ENCODE peak calls at places on chromosomes 1 and 21, in four cellular contexts. One of them, this sample, is unnamed.

GRCh38 chr1:169090308-169090899 is 16.1 kb upstream of the ATP1B1 start:
- DNase-seq in substantia nigra: no peak
- DNase-seq in psoas muscle: no peak
- DNase-seq in Karpas-422: no peak
- DNase-seq in this sample: no peak

GRCh38 chr1:199040499-199040898 is 401.7 kb downstream of the PTPRC start:
- DNase-seq in substantia nigra: no peak
- DNase-seq in psoas muscle: no peak
- DNase-seq in Karpas-422: no peak
- DNase-seq in this sample: no peak

GRCh38 chr1:20481643-20482498 is 4.1 kb downstream of the CAMK2N1 start:
- DNase-seq in substantia nigra: no peak
- DNase-seq in psoas muscle: no peak
- DNase-seq in Karpas-422: no peak
- DNase-seq in this sample: no peak

GRCh38 chr1:9280015-9280860 is 12.5 kb upstream of the SPSB1 start:
- DNase-seq in substantia nigra: no peak
- DNase-seq in psoas muscle: peak; percentile 88
- DNase-seq in Karpas-422: no peak
- DNase-seq in this sample: peak; percentile 92

GRCh38 chr1:56758135-56758534 is 61.1 kb downstream of the FYB2 start:
- DNase-seq in substantia nigra: no peak
- DNase-seq in psoas muscle: peak; percentile 59
- DNase-seq in Karpas-422: no peak
- DNase-seq in this sample: peak; percentile 7

GRCh38 chr1:103333141-103333540 is 192.4 kb upstream of the RNPC3 start:
- DNase-seq in substantia nigra: no peak
- DNase-seq in psoas muscle: no peak
- DNase-seq in Karpas-422: no peak
- DNase-seq in this sample: no peak

GRCh38 chr1:98402860-98403259 is 258.7 kb upstream of the SNX7 start:
- DNase-seq in substantia nigra: no peak
- DNase-seq in psoas muscle: no peak
- DNase-seq in Karpas-422: no peak
- DNase-seq in this sample: no peak

GRCh38 chr1:174169342-174169741 is 10.0 kb downstream of the RABGAP1L start:
- DNase-seq in substantia nigra: no peak
- DNase-seq in psoas muscle: no peak
- DNase-seq in Karpas-422: no peak
- DNase-seq in this sample: no peak

GRCh38 chr1:201543871-201544521 is 5.1 kb downstream of the NAV1 start:
- DNase-seq in substantia nigra: no peak
- DNase-seq in psoas muscle: no peak
- DNase-seq in Karpas-422: peak; percentile 20
- DNase-seq in this sample: peak; percentile 43

GRCh38 chr1:39295901-39296300 is 91.4 kb downstream of the MACF1 start:
- DNase-seq in substantia nigra: no peak
- DNase-seq in psoas muscle: no peak
- DNase-seq in Karpas-422: no peak
- DNase-seq in this sample: no peak

GRCh38 chr1:91712981-91713841 is 172.7 kb downstream of the TGFBR3 start:
- DNase-seq in substantia nigra: no peak
- DNase-seq in psoas muscle: peak; percentile 77
- DNase-seq in Karpas-422: no peak
- DNase-seq in this sample: no peak

GRCh38 chr1:117499071-117499470 is 106.8 kb upstream of the TENT5C start:
- DNase-seq in substantia nigra: no peak
- DNase-seq in psoas muscle: no peak
- DNase-seq in Karpas-422: no peak
- DNase-seq in this sample: no peak

GRCh38 chr1:64920936-64921589 is 45.3 kb downstream of the JAK1 start:
- DNase-seq in substantia nigra: no peak
- DNase-seq in psoas muscle: no peak
- DNase-seq in Karpas-422: no peak
- DNase-seq in this sample: no peak

GRCh38 chr1:64915381-64916274 is 50.7 kb downstream of the JAK1 start:
- DNase-seq in substantia nigra: no peak
- DNase-seq in psoas muscle: no peak
- DNase-seq in Karpas-422: no peak
- DNase-seq in this sample: no peak

GRCh38 chr1:64913361-64914015 is 52.9 kb downstream of the JAK1 start:
- DNase-seq in substantia nigra: no peak
- DNase-seq in psoas muscle: no peak
- DNase-seq in Karpas-422: no peak
- DNase-seq in this sample: no peak

GRCh38 chr1:64917907-64918306 is 48.4 kb downstream of the JAK1 start:
- DNase-seq in substantia nigra: no peak
- DNase-seq in psoas muscle: no peak
- DNase-seq in Karpas-422: no peak
- DNase-seq in this sample: no peak

DNA sequence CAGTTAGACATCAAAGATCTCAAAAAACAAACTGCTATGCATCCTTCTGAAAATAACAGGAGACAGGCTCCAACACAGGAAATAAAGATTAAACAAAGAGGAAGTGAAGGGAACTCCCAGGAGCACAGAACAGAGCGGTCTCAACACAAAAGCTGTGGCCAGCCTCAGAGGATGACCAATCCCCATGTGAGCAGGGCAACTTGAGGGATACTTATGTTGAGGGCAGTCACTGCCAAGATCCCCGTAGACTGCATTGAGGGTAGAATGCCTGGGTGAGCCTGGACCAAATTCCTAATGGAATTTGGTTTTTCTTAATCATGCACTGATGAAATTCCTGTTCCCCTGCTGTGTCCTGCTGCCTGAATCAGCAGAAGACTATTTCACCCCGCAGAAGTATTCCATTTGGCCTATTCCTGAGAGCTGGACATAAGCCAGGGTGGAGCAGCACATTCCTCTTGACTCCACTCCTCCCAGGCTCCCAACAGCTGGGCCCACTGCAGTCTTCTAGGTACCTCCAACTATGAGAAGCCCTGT is 49.0 kb downstream of the JAK1 start:
- DNase-seq in substantia nigra: no peak
- DNase-seq in psoas muscle: peak; percentile 72
- DNase-seq in Karpas-422: no peak
- DNase-seq in this sample: peak; percentile 79
- H3K27ac ChIP-seq in substantia nigra: no peak overlapping the region
- H3K27ac ChIP-seq in psoas muscle: peak overlapping the region; percentile 44
- H3K27ac ChIP-seq in Karpas-422: no peak overlapping the region
- H3K27ac ChIP-seq in this sample: no peak overlapping the region

GRCh38 chr1:234862360-234862943 is 252.5 kb upstream of the IRF2BP2 start:
- DNase-seq in substantia nigra: no peak
- DNase-seq in psoas muscle: no peak
- DNase-seq in Karpas-422: no peak
- DNase-seq in this sample: no peak
- H3K27ac ChIP-seq in substantia nigra: peak overlapping the region; percentile 87
- H3K27ac ChIP-seq in psoas muscle: peak overlapping the region; percentile 67
- H3K27ac ChIP-seq in Karpas-422: no peak overlapping the region
- H3K27ac ChIP-seq in this sample: no peak overlapping the region

DNA sequence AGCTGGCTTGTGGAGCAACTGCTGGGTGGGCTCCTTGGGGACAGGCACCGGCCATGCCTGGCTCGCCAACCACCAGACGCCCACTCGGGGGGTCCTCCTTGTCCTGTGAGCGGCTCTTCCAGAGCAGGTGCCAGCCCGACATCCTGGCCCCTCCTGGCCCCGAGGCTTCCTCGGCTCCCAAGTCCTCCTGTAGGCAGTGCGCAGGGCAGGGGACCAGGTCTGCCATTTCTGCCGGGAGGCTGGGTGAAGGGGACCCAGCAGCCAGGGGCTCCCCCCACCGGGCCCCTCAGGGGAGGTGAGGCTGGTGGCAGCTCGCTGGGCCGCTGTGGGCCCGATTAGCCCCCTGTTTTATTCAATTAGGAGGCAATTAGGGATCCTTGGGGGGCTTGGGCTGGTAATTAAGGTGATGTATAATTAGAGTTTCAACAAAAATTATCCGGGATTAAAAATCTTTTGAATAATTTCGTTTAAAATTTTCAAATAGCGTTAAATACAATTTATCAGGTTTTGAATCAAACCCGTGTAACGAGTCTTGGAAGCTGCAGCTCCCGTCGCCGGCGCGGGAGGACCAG is 4.0 kb downstream of the PRDM16 start:
- DNase-seq in substantia nigra: no peak
- DNase-seq in psoas muscle: no peak
- DNase-seq in Karpas-422: no peak
- DNase-seq in this sample: no peak
- H3K27ac ChIP-seq in substantia nigra: no peak overlapping the region
- H3K27ac ChIP-seq in psoas muscle: no peak overlapping the region
- H3K27ac ChIP-seq in Karpas-422: no peak overlapping the region
- H3K27ac ChIP-seq in this sample: no peak overlapping the region

DNA sequence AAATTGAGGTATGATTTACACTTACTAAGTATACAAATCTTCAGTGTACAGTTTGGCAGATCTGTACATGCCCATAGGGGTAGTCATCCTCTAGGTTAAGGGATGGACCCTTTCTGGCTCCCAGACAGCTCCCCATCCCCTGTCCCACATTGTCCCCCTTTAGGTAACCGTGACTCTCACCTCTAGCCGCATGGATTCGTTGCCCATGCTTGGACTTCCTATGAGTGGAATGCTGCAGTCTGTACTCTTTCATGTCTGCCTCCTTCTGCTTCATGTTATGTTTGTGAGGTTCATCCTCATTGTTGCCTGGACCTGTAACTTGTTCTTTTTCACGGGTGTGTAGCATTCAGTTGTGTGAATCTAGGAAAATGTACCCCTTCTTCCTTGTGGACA is 20.3 kb downstream of the SLC37A1 start:
- DNase-seq in substantia nigra: no peak
- DNase-seq in psoas muscle: no peak
- DNase-seq in Karpas-422: no peak
- DNase-seq in this sample: peak; percentile 53
- H3K27ac ChIP-seq in substantia nigra: no peak overlapping the region
- H3K27ac ChIP-seq in psoas muscle: peak overlapping the region; percentile 88
- H3K27ac ChIP-seq in Karpas-422: peak overlapping the region; percentile 96
- H3K27ac ChIP-seq in this sample: peak overlapping the region; percentile 72

GRCh38 chr1:160219062-160219929 is 14.1 kb downstream of the PEA15 start:
- DNase-seq in substantia nigra: peak; percentile 56
- DNase-seq in psoas muscle: no peak
- DNase-seq in Karpas-422: peak; percentile 58
- DNase-seq in this sample: peak; percentile 71
- H3K27ac ChIP-seq in substantia nigra: peak overlapping the region; percentile 80
- H3K27ac ChIP-seq in psoas muscle: peak overlapping the region; percentile 63
- H3K27ac ChIP-seq in Karpas-422: no peak overlapping the region
- H3K27ac ChIP-seq in this sample: no peak overlapping the region

GRCh38 chr1:213138892-213139291 is 87.9 kb downstream of the RPS6KC1 start:
- DNase-seq in substantia nigra: no peak
- DNase-seq in psoas muscle: no peak
- DNase-seq in Karpas-422: no peak
- DNase-seq in this sample: no peak

GRCh38 chr1:213136190-213136917 is 85.3 kb downstream of the RPS6KC1 start:
- DNase-seq in substantia nigra: no peak
- DNase-seq in psoas muscle: no peak
- DNase-seq in Karpas-422: no peak
- DNase-seq in this sample: no peak

GRCh38 chr1:213135572-213135971 is 84.5 kb downstream of the RPS6KC1 start:
- DNase-seq in substantia nigra: no peak
- DNase-seq in psoas muscle: no peak
- DNase-seq in Karpas-422: no peak
- DNase-seq in this sample: no peak

GRCh38 chr1:213138391-213138790 is 87.3 kb downstream of the RPS6KC1 start:
- DNase-seq in substantia nigra: no peak
- DNase-seq in psoas muscle: no peak
- DNase-seq in Karpas-422: no peak
- DNase-seq in this sample: no peak
- H3K27ac ChIP-seq in substantia nigra: no peak overlapping the region
- H3K27ac ChIP-seq in psoas muscle: no peak overlapping the region
- H3K27ac ChIP-seq in Karpas-422: no peak overlapping the region
- H3K27ac ChIP-seq in this sample: no peak overlapping the region

This sample was measured in adrenal gland.